ENCODE peak calls at places on chromosomes 7 and 10, in eight cellular contexts. H, A, S, N, D, J, B and K are unnamed samples.

GRCh38 chr10:59654007-59654406 is 55.6 kb downstream of the SLC16A9 start:
- DNase-seq in N (no peak), D (no peak), B (no peak), A (no peak), J (peak), H (no peak), S (peak), K (no peak)

GRCh38 chr7:43735802-43736603 is 6.7 kb upstream of the COA1 start:
- DNase-seq in N (peak), B (peak), J (no peak), H (no peak), A (no peak), S (peak), D (peak), K (no peak)

GRCh38 chr10:69317175-69318086 is 39.1 kb downstream of the HK1 start:
- DNase-seq in S (no peak), H (no peak), D (peak), A (no peak), J (no peak), N (no peak), B (no peak), K (peak)

GRCh38 chr7:46003896-46004875 is 83.1 kb upstream of the IGFBP3 start:
- DNase-seq in J (peak), B (no peak), N (peak), D (no peak), H (peak), S (peak), A (no peak), K (peak)

GRCh38 chr10:79380918-79381775 is 33.9 kb downstream of the PPIF start:
- DNase-seq in D (no peak), N (no peak), S (no peak), A (no peak), B (no peak), J (no peak), H (no peak), K (no peak)

GRCh38 chr10:109166935-109167334 is 756.4 kb downstream of the XPNPEP1 start:
- DNase-seq in D (no peak), H (no peak), J (no peak), N (peak), A (no peak), S (peak), B (no peak), K (no peak)

GRCh38 chr10:77835669-77836086 is 90.9 kb downstream of the DLG5 start:
- DNase-seq in A (no peak), B (no peak), D (no peak), H (no peak), N (no peak), S (peak), J (no peak), K (peak)

GRCh38 chr10:72133517-72133916 is 45.2 kb upstream of the SPOCK2 start:
- DNase-seq in N (peak), D (peak), A (no peak), B (peak), S (peak), H (no peak), J (peak), K (no peak)

GRCh38 chr7:19773361-19773760 is at the start of gene TMEM196:
- DNase-seq in J (no peak), D (no peak), S (no peak), B (no peak), N (no peak), A (peak), H (no peak), K (no peak)

GRCh38 chr10:90871761-90872647 is at the start of gene RPP30:
- DNase-seq in A (peak), J (peak), H (peak), B (peak), N (peak), S (peak), D (peak), K (peak)

GRCh38 chr7:98266840-98267239 is 14.6 kb upstream of the BRI3 start:
- DNase-seq in J (no peak), S (no peak), N (no peak), B (no peak), D (no peak), H (no peak), A (no peak), K (peak)

GRCh38 chr7:116439005-116439404 is 60.5 kb upstream of the CAV2 start:
- DNase-seq in B (no peak), S (no peak), D (peak), J (no peak), H (no peak), N (no peak), A (no peak), K (no peak)

GRCh38 chr7:116443646-116444045 is 55.9 kb upstream of the CAV2 start:
- DNase-seq in B (no peak), A (no peak), J (no peak), S (no peak), D (no peak), N (no peak), H (no peak), K (no peak)

GRCh38 chr7:116439856-116440549 is 59.5 kb upstream of the CAV2 start:
- DNase-seq in J (no peak), H (no peak), N (no peak), D (peak), S (peak), A (no peak), B (no peak), K (no peak)

GRCh38 chr7:116443101-116443523 is 56.4 kb upstream of the CAV2 start:
- DNase-seq in N (peak), B (no peak), A (no peak), D (no peak), H (peak), S (peak), J (no peak), K (no peak)

DNA sequence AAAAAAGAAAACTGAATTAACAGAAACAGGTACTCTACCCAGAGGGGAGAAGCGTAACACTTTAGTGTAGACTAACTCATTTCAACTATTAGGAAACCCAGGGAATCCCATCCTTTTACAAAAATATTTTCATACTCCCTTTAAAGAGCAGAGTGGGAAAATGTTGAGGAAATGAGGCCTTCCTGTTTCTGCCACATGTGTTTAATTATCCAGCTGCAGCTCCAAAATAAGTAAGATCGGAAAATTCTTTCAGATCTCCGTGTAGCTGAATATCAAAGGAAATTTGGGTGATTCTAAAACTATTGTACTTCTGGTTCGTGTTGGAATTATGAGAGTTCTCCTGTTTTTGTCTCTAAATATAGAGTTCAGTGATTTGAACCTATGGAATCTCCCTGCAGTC is 58.0 kb upstream of the CAV2 start:
- DNase-seq in A (no peak), S (no peak), B (no peak), D (no peak), H (peak), N (peak), J (no peak), K (no peak)
- H3K9ac ChIP-seq in A (no peak), S (no peak), B (no peak), D (no peak), H (peak), N (no peak), J (no peak), K (no peak)

GRCh38 chr10:60823324-60823723 is 45.0 kb downstream of the CDK1 start:
- DNase-seq in J (no peak), H (no peak), N (no peak), D (no peak), B (no peak), A (no peak), S (no peak), K (no peak)

GRCh38 chr10:60825520-60825919 is 47.2 kb downstream of the CDK1 start:
- DNase-seq in D (no peak), A (no peak), J (no peak), N (no peak), S (no peak), H (no peak), B (no peak), K (no peak)

GRCh38 chr10:60828489-60828852 is 50.2 kb downstream of the CDK1 start:
- DNase-seq in H (peak), D (peak), N (peak), J (no peak), S (peak), A (no peak), B (no peak), K (no peak)

GRCh38 chr10:60827791-60828488 is 49.7 kb downstream of the CDK1 start:
- DNase-seq in A (no peak), S (peak), D (peak), N (peak), J (no peak), B (no peak), H (peak), K (no peak)
- H3K27ac ChIP-seq in A (no peak), S (no peak), D (peak), N (peak), J (no peak), B (no peak), H (peak), K (no peak)

GRCh38 chr7:86818903-86819302 is 175.2 kb downstream of the GRM3 start:
- DNase-seq in D (no peak), B (no peak), J (no peak), H (no peak), S (no peak), A (no peak), N (no peak), K (no peak)

GRCh38 chr7:86815556-86815955 is 171.8 kb downstream of the GRM3 start:
- DNase-seq in N (no peak), D (no peak), B (no peak), H (no peak), A (no peak), J (no peak), S (no peak), K (no peak)

DNA sequence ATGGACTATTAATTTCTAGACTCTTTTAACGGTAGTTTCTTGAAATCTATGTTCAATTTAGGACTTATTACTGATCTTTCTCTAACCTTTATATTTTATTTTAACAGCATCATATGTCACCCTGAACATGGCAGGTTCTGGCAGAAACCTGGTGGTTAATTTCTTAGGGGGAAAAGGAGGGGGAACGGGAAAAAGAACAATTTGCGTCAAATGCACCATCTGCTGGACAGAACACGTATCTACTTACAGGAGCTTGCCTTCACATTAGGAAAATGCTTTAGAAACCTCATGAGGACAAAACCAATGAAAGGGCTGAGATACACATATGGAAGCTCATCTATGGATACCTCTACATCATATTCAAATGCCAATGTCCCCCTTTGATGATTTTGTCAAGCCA is 171.3 kb downstream of the GRM3 start:
- DNase-seq in A (peak), J (peak), D (peak), S (no peak), H (peak), N (no peak), B (no peak), K (peak)
- H3K9ac ChIP-seq in A (no peak), J (no peak), D (no peak), S (no peak), H (no peak), N (no peak), B (no peak), K (no peak)

DNA sequence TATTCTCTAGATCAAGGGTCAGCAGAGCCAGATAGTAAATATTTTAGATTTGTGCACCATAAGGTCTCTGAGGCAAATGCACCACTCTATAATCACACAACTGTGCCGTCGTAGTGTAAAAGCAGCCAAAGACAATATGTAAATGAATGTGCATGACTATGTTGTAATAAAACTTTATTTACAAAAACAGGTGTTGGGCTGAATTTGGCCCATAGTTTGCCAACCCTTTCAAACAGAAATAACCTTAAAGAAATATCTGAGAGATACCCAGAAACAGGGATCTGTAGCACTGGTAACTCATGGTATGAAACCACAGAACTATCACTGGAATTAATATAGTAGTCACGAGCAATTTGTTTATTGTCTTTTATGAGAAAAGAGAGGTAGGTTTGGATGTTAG is 86.0 kb downstream of the ARID5B start:
- DNase-seq in S (no peak), N (no peak), D (no peak), H (no peak), B (no peak), J (peak), A (no peak), K (no peak)
- H3K27ac ChIP-seq in S (no peak), N (no peak), D (no peak), H (no peak), B (peak), J (peak), A (no peak), K (no peak)